ENCODE peak calls at places on chromosome 16, in four cellular contexts. J, Z, P and I are unnamed samples.

GRCh38 chr16:50282010-50282538 is 15.7 kb downstream of the ADCY7 start:
- DNase-seq in J (no peak), Z (peak; percentile 38), P (peak; percentile 86), I (no peak)

GRCh38 chr16:21283521-21284289 is 5.6 kb upstream of the CRYM start:
- DNase-seq in J (peak; percentile 25), Z (no peak), P (no peak), I (peak; percentile 65)

GRCh38 chr16:79932564-79932963 is 332.0 kb upstream of the MAF start:
- DNase-seq in J (no peak), Z (no peak), P (no peak), I (no peak)

GRCh38 chr16:81429045-81429521 is 15.5 kb upstream of the CMIP start:
- DNase-seq in J (peak; percentile 47), Z (peak; percentile 76), P (no peak), I (peak; percentile 72)

GRCh38 chr16:57672416-57672815 is 4.3 kb downstream of the ADGRG3 start:
- DNase-seq in J (no peak), Z (no peak), P (no peak), I (no peak)

GRCh38 chr16:53435066-53435688 is 906 bp downstream of the RBL2 start:
- DNase-seq in J (peak; percentile 89), Z (peak; percentile 85), P (peak; percentile 73), I (peak; percentile 92)

GRCh38 chr16:84065536-84066132 is 23.0 kb upstream of the SLC38A8 start:
- DNase-seq in J (peak; percentile 62), Z (peak; percentile 62), P (no peak), I (peak; percentile 62)

GRCh38 chr16:67872631-67873434 is at the start of gene EDC4:
- DNase-seq in J (peak; percentile 78), Z (peak; percentile 95), P (peak; percentile 48), I (peak; percentile 89)

GRCh38 chr16:73067671-73068545 is 20.0 kb upstream of the ZFHX3 start:
- DNase-seq in J (no peak), Z (no peak), P (no peak), I (no peak)

GRCh38 chr16:54176376-54176901 is 110.1 kb downstream of the IRX3 start:
- DNase-seq in J (no peak), Z (no peak), P (no peak), I (no peak)

GRCh38 chr16:49545243-49545642 is 171.6 kb downstream of the C16orf78 start:
- DNase-seq in J (no peak), Z (no peak), P (no peak), I (no peak)

GRCh38 chr16:49019826-49020401 is 261.7 kb downstream of the CBLN1 start:
- DNase-seq in J (no peak), Z (no peak), P (no peak), I (no peak)

GRCh38 chr16:82043680-82044584 is 8.9 kb downstream of the HSD17B2 start:
- DNase-seq in J (peak; percentile 75), Z (no peak), P (no peak), I (no peak)

GRCh38 chr16:17070882-17071592 is 399.7 kb downstream of the XYLT1 start:
- DNase-seq in J (no peak), Z (no peak), P (peak; percentile 98), I (no peak)

GRCh38 chr16:68995011-68995504 is 110.4 kb upstream of the HAS3 start:
- DNase-seq in J (peak; percentile 58), Z (no peak), P (no peak), I (peak; percentile 84)

GRCh38 chr16:86946396-86946795 is 368.0 kb downstream of the FOXL1 start:
- DNase-seq in J (peak; percentile 34), Z (no peak), P (no peak), I (peak; percentile 11)

GRCh38 chr16:11697319-11697718 is 29.1 kb downstream of the SNN start:
- DNase-seq in J (no peak), Z (no peak), P (no peak), I (no peak)

GRCh38 chr16:87437911-87438610 is 45.9 kb downstream of the MAP1LC3B start:
- DNase-seq in J (peak; percentile 40), Z (no peak), P (no peak), I (no peak)

GRCh38 chr16:66900721-66901441 is 17.8 kb downstream of the CDH16 start:
- DNase-seq in J (no peak), Z (peak; percentile 62), P (no peak), I (no peak)

GRCh38 chr16:58028541-58029070 is 3.1 kb downstream of the MMP15 start:
- DNase-seq in J (no peak), Z (no peak), P (no peak), I (no peak)

GRCh38 chr16:13471478-13471877 is 448.5 kb upstream of the ERCC4 start:
- DNase-seq in J (no peak), Z (no peak), P (no peak), I (no peak)

GRCh38 chr16:13471036-13471435 is 448.9 kb upstream of the ERCC4 start:
- DNase-seq in J (no peak), Z (no peak), P (no peak), I (no peak)
- TF ChIP-seq ELK1 in J (no peak), Z (no peak), P (no peak), I (no peak)

GRCh38 chr16:77866769-77867168 is 78.4 kb downstream of the VAT1L start:
- DNase-seq in J (no peak), Z (no peak), P (no peak), I (no peak)

GRCh38 chr16:77860944-77861343 is 72.6 kb downstream of the VAT1L start:
- DNase-seq in J (no peak), Z (no peak), P (no peak), I (no peak)

GRCh38 chr16:77859493-77860232 is 71.3 kb downstream of the VAT1L start:
- DNase-seq in J (no peak), Z (no peak), P (no peak), I (no peak)

GRCh38 chr16:77868052-77868451 is 79.7 kb downstream of the VAT1L start:
- DNase-seq in J (no peak), Z (no peak), P (no peak), I (no peak)

GRCh38 chr16:77863250-77863649 is 74.9 kb downstream of the VAT1L start:
- DNase-seq in J (no peak), Z (no peak), P (no peak), I (no peak)
- TF ChIP-seq ELK1 in J (no peak), Z (no peak), P (no peak), I (no peak)

GRCh38 chr16:711548-712320 is 3.2 kb upstream of the METRN start:
- DNase-seq in J (peak; percentile 50), Z (peak; percentile 88), P (no peak), I (no peak)
- TF ChIP-seq ELK1 in J (no peak), Z (no peak), P (no peak), I (no peak)

DNA sequence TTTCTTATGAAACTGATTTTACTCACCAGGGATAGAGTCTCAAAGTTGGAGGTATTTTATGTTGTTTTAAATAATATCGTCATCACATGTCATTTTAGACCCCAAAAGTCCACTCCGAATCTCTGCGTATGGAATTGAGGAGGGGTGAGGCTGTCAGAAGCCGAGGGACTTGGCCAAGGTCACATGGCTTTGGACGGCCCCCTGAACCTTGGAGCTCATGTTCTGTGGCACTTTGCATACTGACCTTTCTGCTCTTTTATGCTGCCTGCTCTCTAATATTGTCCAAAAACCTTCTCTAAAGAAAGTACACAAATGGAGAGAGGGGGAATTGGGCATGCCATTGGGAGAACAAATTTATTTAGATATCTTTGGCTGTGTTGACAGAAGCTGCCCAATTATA is 700.0 kb downstream of the WWOX start:
- DNase-seq in J (no peak), Z (no peak), P (no peak), I (no peak)
- TF ChIP-seq ELK1 in J (no peak), Z (no peak), P (no peak), I (no peak)

GRCh38 chr16:3637371-3637923 is 17.0 kb upstream of the DNASE1 start:
- DNase-seq in J (peak; percentile 8), Z (no peak), P (no peak), I (no peak)
- TF ChIP-seq ELK1 in J (no peak), Z (no peak), P (no peak), I (no peak)

GRCh38 chr16:30399435-30400186 is 4.4 kb downstream of the ZNF48 start:
- DNase-seq in J (no peak), Z (no peak), P (no peak), I (no peak)
- TF ChIP-seq ELK1 in J (no peak), Z (no peak), P (no peak), I (no peak)

DNA sequence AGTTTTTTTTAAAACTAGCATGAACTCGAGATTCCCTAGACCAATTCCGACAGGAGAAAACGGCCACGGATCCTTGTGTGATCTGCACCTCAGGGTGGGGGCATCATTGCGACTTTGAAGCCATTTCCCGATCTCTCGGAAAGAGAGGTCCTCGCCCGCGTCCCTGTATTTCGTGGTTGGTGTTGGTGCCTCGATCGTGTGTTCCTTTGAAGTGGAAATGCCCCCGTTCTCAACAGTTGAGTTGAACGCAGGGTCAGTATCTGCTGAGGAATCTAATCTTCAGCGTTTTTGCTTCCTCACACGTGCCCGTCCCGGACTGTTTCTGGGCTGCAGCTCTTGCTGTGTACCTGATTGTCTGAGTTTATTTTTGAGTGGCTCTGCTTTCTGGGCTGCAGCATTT is 1.1 kb downstream of the CRAMP1 start:
- DNase-seq in J (no peak), Z (peak; percentile 30), P (no peak), I (no peak)
- TF ChIP-seq ELK1 in J (no peak), Z (no peak), P (no peak), I (no peak)

DNA sequence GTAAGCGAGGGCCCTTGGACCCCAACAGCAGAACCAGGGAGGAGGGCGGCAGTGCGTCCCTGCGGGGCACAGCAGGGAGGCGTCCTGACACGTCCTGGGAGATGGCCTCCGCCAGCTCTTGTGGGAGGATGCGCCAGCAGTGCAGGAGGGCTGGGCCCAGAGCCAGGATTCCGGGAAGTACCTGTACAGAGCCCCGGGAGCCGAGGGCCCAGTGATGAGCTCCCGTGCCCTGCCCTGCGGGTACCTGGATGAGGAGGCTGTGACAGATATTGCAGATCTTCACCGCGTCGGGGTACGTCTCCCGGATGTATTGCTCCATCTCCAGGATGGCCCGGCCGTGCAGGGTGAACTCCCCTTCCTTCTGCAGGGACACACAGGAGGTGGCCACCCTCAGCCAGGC is 23.1 kb downstream of the KDM8 start:
- DNase-seq in J (no peak), Z (no peak), P (no peak), I (no peak)
- TF ChIP-seq ELK1 in J (no peak), Z (no peak), P (no peak), I (no peak)

DNA sequence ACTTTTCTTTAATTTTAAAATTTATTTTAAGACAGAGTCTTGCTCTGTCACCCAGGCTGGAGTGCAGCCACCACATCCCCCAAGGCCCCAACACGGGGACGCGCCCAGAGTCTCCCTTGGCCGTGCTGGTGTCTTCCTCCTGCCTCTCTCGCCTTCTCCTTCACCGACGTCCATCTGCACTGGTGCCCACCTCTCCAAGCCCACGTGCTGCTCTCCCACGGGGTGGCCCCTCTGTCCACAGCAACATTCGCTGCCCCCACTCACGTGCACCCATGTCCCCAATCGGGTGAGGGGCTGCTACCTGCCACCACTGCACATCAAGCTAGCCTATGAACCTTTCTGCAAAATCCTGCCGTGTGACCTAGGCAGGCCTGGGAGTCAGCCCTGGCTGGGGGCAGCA is 3.1 kb downstream of the TMEM204 start:
- DNase-seq in J (no peak), Z (no peak), P (no peak), I (no peak)
- TF ChIP-seq ELK1 in J (no peak), Z (no peak), P (no peak), I (no peak)